ENCODE peak calls at places on chromosome 3, in six cellular contexts. F, Z, D, R, B and T are unnamed samples.
A peak's percentile ranks its signal among the peaks of the same experiment; 100 is the strongest.

GRCh38 chr3:15713364-15713763 is 84.4 kb downstream of the ANKRD28 start:
- DNase-seq in D (no peak), Z (no peak), B (no peak), R (no peak), F (no peak), T (no peak)

GRCh38 chr3:128426128-128426921 is 40.4 kb downstream of the DNAJB8 start:
- DNase-seq in F (no peak), Z (peak; percentile 78), B (peak; percentile 82), R (peak; percentile 85), D (peak; percentile 9), T (no peak)

GRCh38 chr3:77254967-77255831 is 215.3 kb downstream of the ROBO2 start:
- DNase-seq in B (peak; percentile 71), F (no peak), D (no peak), Z (peak; percentile 25), R (peak; percentile 80), T (peak; percentile 6)

GRCh38 chr3:53261712-53262111 is 5.9 kb upstream of the TKT start:
- DNase-seq in F (no peak), D (no peak), R (no peak), B (no peak), Z (peak; percentile 8), T (no peak)

GRCh38 chr3:89740881-89741177 is 633.4 kb downstream of the EPHA3 start:
- DNase-seq in F (no peak), R (no peak), D (no peak), B (no peak), Z (no peak), T (no peak)

GRCh38 chr3:130892759-130893239 is 1.1 kb upstream of the ATP2C1 start:
- DNase-seq in D (peak; percentile 60), R (peak; percentile 84), B (peak; percentile 71), Z (peak; percentile 74), F (peak; percentile 46), T (peak; percentile 64)

GRCh38 chr3:153829596-153830170 is 291.5 kb upstream of the ARHGEF26 start:
- DNase-seq in B (no peak), F (no peak), R (no peak), D (no peak), Z (peak; percentile 14), T (no peak)

GRCh38 chr3:51682079-51682478 is 11.0 kb downstream of the TEX264 start:
- DNase-seq in F (no peak), R (peak; percentile 85), D (peak; percentile 33), Z (peak; percentile 85), B (peak; percentile 93), T (peak; percentile 69)

GRCh38 chr3:47578119-47578630 is 490 bp downstream of the CSPG5 start:
- DNase-seq in D (no peak), B (peak; percentile 83), F (no peak), Z (peak; percentile 37), R (peak; percentile 59), T (no peak)

GRCh38 chr3:146374146-146374545 is 95.2 kb downstream of the PLSCR2 start:
- DNase-seq in B (no peak), R (no peak), D (no peak), F (no peak), Z (no peak), T (no peak)

GRCh38 chr3:104126864-104127553 is 1239.7 kb upstream of the ALCAM start:
- DNase-seq in Z (no peak), D (no peak), F (no peak), R (no peak), B (peak; percentile 57), T (no peak)

GRCh38 chr3:88589131-88589530 is 439.4 kb downstream of the C3orf38 start:
- DNase-seq in F (no peak), R (peak; percentile 7), D (no peak), Z (no peak), B (no peak), T (no peak)

GRCh38 chr3:54761661-54762060 is 166.2 kb downstream of the LRTM1 start:
- DNase-seq in R (no peak), B (no peak), D (no peak), Z (no peak), F (no peak), T (no peak)

GRCh38 chr3:59084598-59084997 is 34.8 kb upstream of the CFAP20DC start:
- DNase-seq in B (no peak), R (no peak), F (no peak), D (no peak), Z (peak; percentile 15), T (no peak)

GRCh38 chr3:172305552-172305951 is 142.7 kb downstream of the GHSR start:
- DNase-seq in R (no peak), D (no peak), F (no peak), B (no peak), Z (peak; percentile 43), T (no peak)

GRCh38 chr3:156513619-156514018 is 41.3 kb downstream of the SSR3 start:
- DNase-seq in B (no peak), D (no peak), R (no peak), F (no peak), Z (no peak), T (peak; percentile 53)

GRCh38 chr3:128282392-128283196 is 129.3 kb downstream of the EEFSEC start:
- DNase-seq in Z (no peak), D (no peak), F (peak; percentile 40), R (no peak), B (peak; percentile 36), T (no peak)

GRCh38 chr3:87287025-87287424 is 10.6 kb upstream of the POU1F1 start:
- DNase-seq in F (no peak), R (no peak), Z (no peak), B (no peak), D (no peak), T (no peak)

GRCh38 chr3:100650651-100651611 is 41.5 kb downstream of the ADGRG7 start:
- DNase-seq in D (no peak), Z (peak; percentile 53), R (no peak), B (no peak), F (no peak), T (no peak)

GRCh38 chr3:47227678-47228077 is 54.9 kb downstream of the KIF9 start:
- DNase-seq in R (no peak), D (no peak), F (no peak), B (no peak), Z (no peak), T (no peak)

GRCh38 chr3:100682056-100682853 is 27.0 kb upstream of the TFG start:
- DNase-seq in Z (no peak), R (no peak), B (no peak), D (no peak), F (no peak), T (no peak)

GRCh38 chr3:66499881-66500574 is 794 bp downstream of the LRIG1 start:
- DNase-seq in Z (no peak), D (peak; percentile 21), B (peak; percentile 71), F (no peak), R (peak; percentile 47), T (no peak)

GRCh38 chr3:324423-324822 is 127.9 kb downstream of the CHL1 start:
- DNase-seq in R (no peak), Z (no peak), B (no peak), D (no peak), F (no peak), T (no peak)

GRCh38 chr3:170506556-170506955 is 79.3 kb downstream of the SLC7A14 start:
- DNase-seq in B (no peak), R (no peak), Z (no peak), D (no peak), F (no peak), T (peak; percentile 74)

GRCh38 chr3:78257956-78258530 is 1218.1 kb downstream of the ROBO2 start:
- DNase-seq in Z (no peak), D (no peak), B (no peak), R (peak; percentile 54), F (no peak), T (no peak)

GRCh38 chr3:178658694-178659315 is 122.6 kb downstream of the KCNMB2 start:
- DNase-seq in F (no peak), Z (no peak), B (no peak), D (no peak), R (no peak), T (no peak)

GRCh38 chr3:100073049-100073422 is 41.3 kb downstream of the FILIP1L start:
- DNase-seq in R (no peak), D (no peak), B (no peak), F (no peak), Z (no peak), T (no peak)

GRCh38 chr3:176354843-176355242 is 842.4 kb downstream of the TBL1XR1 start:
- DNase-seq in D (no peak), R (no peak), B (no peak), Z (no peak), F (no peak), T (no peak)

GRCh38 chr3:108208831-108209230 is 13.4 kb downstream of the IFT57 start:
- DNase-seq in F (no peak), D (no peak), B (no peak), R (no peak), Z (no peak), T (no peak)

GRCh38 chr3:24640330-24640877 is 145.8 kb upstream of the THRB start:
- DNase-seq in D (no peak), B (no peak), R (peak; percentile 38), Z (peak; percentile 26), F (no peak), T (no peak)

GRCh38 chr3:169153614-169154013 is 509.9 kb downstream of the MECOM start:
- DNase-seq in B (no peak), Z (no peak), F (no peak), D (no peak), R (no peak), T (no peak)

GRCh38 chr3:126262227-126262626 is 81.8 kb upstream of the ALDH1L1 start:
- DNase-seq in Z (no peak), B (no peak), F (no peak), R (no peak), D (no peak), T (no peak)

GRCh38 chr3:108156312-108156853 is 65.6 kb upstream of the CD47 start:
- DNase-seq in R (no peak), D (no peak), F (no peak), B (no peak), Z (no peak), T (no peak)